ENCODE peak calls at places on chromosomes 4 and X, in four cellular contexts. V is stromal cell of bone marrow, H is astrocyte of the spinal cord, M is nucleus accumbens. I is an unnamed sample.

GRCh38 chr4:1403177-1403583 is 3.1 kb downstream of the NKX1-1 start:
- DNase-seq in H (no peak), V (no peak), M (no peak), I (no peak)

GRCh38 chrX:47690175-47690574 is 31.2 kb upstream of the UXT start:
- DNase-seq in M (no peak), H (no peak), V (no peak), I (peak)

GRCh38 chrX:83501540-83501939 is 6.5 kb upstream of the POU3F4 start:
- DNase-seq in V (no peak), M (no peak), H (no peak), I (no peak)

GRCh38 chrX:132631579-132632232 is 142.9 kb upstream of the MBNL3 start:
- DNase-seq in H (peak), V (no peak), M (no peak), I (peak)

GRCh38 chr4:128844931-128845330 is 35.4 kb downstream of the JADE1 start:
- DNase-seq in H (peak), V (no peak), M (peak), I (no peak)

GRCh38 chr4:158496030-158496741 is 25.5 kb upstream of the RXFP1 start:
- DNase-seq in H (no peak), M (peak), V (no peak), I (peak)

GRCh38 chr4:80115368-80116181 is 42.5 kb upstream of the ANTXR2 start:
- DNase-seq in H (no peak), M (no peak), V (no peak), I (peak)

GRCh38 chr4:64353904-64354303 is 55.3 kb downstream of the TECRL start:
- DNase-seq in H (no peak), V (no peak), M (no peak), I (no peak)

GRCh38 chrX:125205084-125205917 is 114.4 kb upstream of the TEX13C start:
- DNase-seq in V (peak), M (peak), H (peak), I (no peak)

GRCh38 chr4:158411180-158411721 is 110.4 kb upstream of the RXFP1 start:
- DNase-seq in M (no peak), H (no peak), V (no peak), I (no peak)

GRCh38 chrX:155505296-155505695 is 46.9 kb upstream of the F8A3 start:
- DNase-seq in V (no peak), H (no peak), M (no peak), I (no peak)

GRCh38 chr4:174794706-174795105 is 34.3 kb downstream of the GLRA3 start:
- DNase-seq in V (peak), M (no peak), H (no peak), I (peak)

GRCh38 chr4:2172161-2172560 is 69.8 kb downstream of the HAUS3 start:
- DNase-seq in H (no peak), V (no peak), M (no peak), I (no peak)

GRCh38 chr4:61200991-61201526 is 933 bp downstream of the ADGRL3 start:
- DNase-seq in H (peak), V (no peak), M (peak), I (no peak)

GRCh38 chrX:24334473-24334872 is 20.6 kb upstream of the SUPT20HL2 start:
- DNase-seq in M (no peak), V (no peak), H (no peak), I (no peak)

I was measured in HT-29.